ENCODE peak calls at places on chromosomes 3 and 15, in ten cellular contexts. O is choroid plexus epithelial cell; P is thyroid gland; J is gastrocnemius medialis; Y is aorta; I is lower lobe of right lung; C is effector memory CD4-positive, alpha-beta T cell; T is CD8-positive, alpha-beta T cell; S is esophagus squamous epithelium; D is endodermal cell. Z is an unnamed sample.

GRCh38 chr15:26537653-26538052 is 235.2 kb downstream of the GABRB3 start:
- DNase-seq in Y (no peak), T (no peak), S (no peak), C (no peak), D (no peak), I (no peak), P (no peak), O (no peak), J (no peak), Z (no peak)

GRCh38 chr3:138197545-138197944 is 10.4 kb downstream of the ARMC8 start:
- DNase-seq in C (no peak), I (no peak), D (no peak), O (no peak), S (no peak), J (no peak), P (no peak), T (no peak), Y (no peak), Z (no peak)

GRCh38 chr15:98778263-98778959 is 130.1 kb downstream of the IGF1R start:
- DNase-seq in I (no peak), J (no peak), O (no peak), D (no peak), P (peak), C (no peak), S (no peak), T (no peak), Y (no peak), Z (no peak)

GRCh38 chr3:129824926-129825541 is 68.5 kb downstream of the TMCC1 start:
- DNase-seq in Y (no peak), I (no peak), C (peak), J (peak), O (peak), P (peak), T (peak), S (no peak), D (peak), Z (peak)

GRCh38 chr15:96367436-96368200 is 37.1 kb downstream of the NR2F2 start:
- DNase-seq in S (no peak), I (no peak), C (no peak), O (no peak), T (no peak), D (peak), P (no peak), Y (peak), J (no peak), Z (no peak)

GRCh38 chr3:133928903-133929607 is 33.4 kb upstream of the RAB6B start:
- DNase-seq in P (no peak), T (no peak), Y (no peak), J (no peak), O (no peak), S (no peak), I (no peak), D (peak), C (no peak), Z (no peak)

GRCh38 chr15:68204776-68205557 is at the start of gene CALML4:
- DNase-seq in T (no peak), S (no peak), O (no peak), J (peak), D (no peak), I (peak), C (no peak), Y (peak), P (peak), Z (no peak)

GRCh38 chr3:193132923-193133463 is 108.0 kb upstream of the PLAAT1 start:
- DNase-seq in S (no peak), T (no peak), J (no peak), O (peak), P (no peak), Y (no peak), D (no peak), I (no peak), C (no peak), Z (no peak)

GRCh38 chr3:4332991-4333390 is 29.8 kb downstream of the SETMAR start:
- DNase-seq in J (no peak), P (no peak), Y (no peak), C (no peak), O (no peak), S (no peak), I (no peak), D (no peak), T (no peak), Z (no peak)

GRCh38 chr3:181694805-181695660 is 16.7 kb upstream of the SOX2 start:
- DNase-seq in T (no peak), D (peak), J (no peak), Y (peak), O (no peak), P (peak), C (no peak), I (peak), S (no peak), Z (no peak)

GRCh38 chr3:159174715-159175390 is 373.0 kb downstream of the MFSD1 start:
- DNase-seq in S (no peak), I (no peak), T (no peak), D (no peak), O (no peak), J (no peak), Y (no peak), C (no peak), P (no peak), Z (no peak)

GRCh38 chr3:34022147-34022546 is 223.7 kb downstream of the PDCD6IP start:
- DNase-seq in J (no peak), O (no peak), C (no peak), S (no peak), T (no peak), D (no peak), P (no peak), I (no peak), Y (no peak), Z (no peak)

GRCh38 chr3:186997061-186998054 is 67.0 kb downstream of the ST6GAL1 start:
- DNase-seq in I (no peak), S (no peak), J (no peak), O (peak), C (no peak), Y (no peak), D (no peak), P (no peak), T (peak), Z (no peak)

GRCh38 chr3:39052613-39053012 is 797 bp downstream of the WDR48 start:
- DNase-seq in I (no peak), D (no peak), T (no peak), J (no peak), P (no peak), S (no peak), C (no peak), Y (no peak), O (no peak), Z (no peak)

GRCh38 chr3:56590814-56591213 is 33.8 kb downstream of the CCDC66 start:
- DNase-seq in D (no peak), T (no peak), I (no peak), S (no peak), J (no peak), C (no peak), Y (no peak), P (no peak), O (peak), Z (no peak)

GRCh38 chr3:179321585-179322322 is 1.1 kb upstream of the ZNF639 start:
- DNase-seq in J (no peak), P (no peak), Y (no peak), O (peak), I (no peak), S (no peak), T (no peak), C (no peak), D (peak), Z (no peak)

GRCh38 chr3:2106438-2106837 is 7.8 kb downstream of the CNTN4 start:
- DNase-seq in C (no peak), S (no peak), I (no peak), T (no peak), D (no peak), Y (no peak), O (no peak), P (no peak), J (no peak), Z (no peak)

GRCh38 chr15:32657198-32657886 is 15.8 kb downstream of the SCG5 start:
- DNase-seq in O (peak), P (peak), Y (no peak), J (no peak), C (no peak), T (no peak), I (no peak), D (no peak), S (no peak), Z (no peak)

GRCh38 chr15:41989573-41990242 is 17.4 kb upstream of the EHD4 start:
- DNase-seq in T (peak), P (peak), D (peak), Y (peak), I (peak), S (peak), O (peak), J (peak), C (peak), Z (no peak)

GRCh38 chr3:87390318-87390717 is 113.9 kb upstream of the POU1F1 start:
- DNase-seq in T (no peak), O (no peak), C (no peak), J (no peak), I (no peak), P (no peak), D (no peak), Y (no peak), S (no peak), Z (no peak)

GRCh38 chr15:40105517-40106202 is 3.0 kb downstream of the BMF start:
- DNase-seq in P (no peak), Y (no peak), T (no peak), J (no peak), S (no peak), I (no peak), D (no peak), C (no peak), O (no peak), Z (no peak)
- H3K4me3 ChIP-seq in P (no peak), Y (no peak), T (no peak), J (no peak), S (no peak), I (peak), D (peak), C (no peak), O (no peak), Z (no peak)

GRCh38 chr15:53830707-53831386 is 71.4 kb upstream of the WDR72 start:
- DNase-seq in Y (no peak), I (no peak), P (no peak), C (no peak), O (no peak), D (peak), J (no peak), S (no peak), T (no peak), Z (no peak)
- H3K4me3 ChIP-seq in Y (no peak), I (no peak), P (no peak), C (no peak), O (no peak), D (peak), J (no peak), S (no peak), T (no peak), Z (no peak)

DNA sequence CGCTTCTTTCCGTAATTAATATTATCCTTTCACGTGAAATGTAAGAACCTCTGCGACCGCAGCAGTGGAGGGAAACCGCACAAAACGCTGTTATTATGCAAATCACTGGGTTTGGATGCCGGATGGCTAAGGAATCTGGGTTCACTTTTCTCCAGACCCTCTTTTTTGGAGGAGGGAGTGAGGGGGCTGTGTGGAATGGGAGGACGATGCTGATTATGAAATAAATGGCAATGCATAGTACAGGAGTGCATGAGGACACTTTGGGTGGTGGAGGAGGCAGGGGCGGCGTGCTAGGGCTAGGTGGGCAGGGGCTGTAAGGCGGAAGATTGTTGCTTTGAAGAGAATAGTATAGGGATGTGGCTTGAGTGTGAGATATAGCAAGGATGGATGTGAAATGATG is 1.8 kb downstream of the CADM2 start:
- DNase-seq in T (no peak), J (no peak), P (no peak), S (no peak), Y (no peak), O (no peak), D (peak), I (no peak), C (no peak), Z (no peak)
- H3K4me3 ChIP-seq in T (no peak), J (peak), P (no peak), S (no peak), Y (no peak), O (no peak), D (peak), I (no peak), C (no peak), Z (no peak)

GRCh38 chr3:115803661-115804060 is 180.4 kb downstream of the GAP43 start:
- DNase-seq in Y (no peak), I (no peak), D (no peak), J (no peak), S (no peak), O (no peak), C (no peak), T (no peak), P (no peak), Z (no peak)

GRCh38 chr3:115808239-115808638 is 184.9 kb downstream of the GAP43 start:
- DNase-seq in S (no peak), O (no peak), J (no peak), Y (no peak), I (no peak), T (no peak), D (no peak), C (no peak), P (no peak), Z (no peak)

GRCh38 chr3:115804200-115804599 is 180.9 kb downstream of the GAP43 start:
- DNase-seq in T (no peak), O (no peak), P (no peak), S (no peak), J (no peak), I (no peak), D (no peak), Y (no peak), C (no peak), Z (no peak)

GRCh38 chr3:115806501-115806900 is 183.2 kb downstream of the GAP43 start:
- DNase-seq in T (no peak), P (no peak), J (no peak), I (no peak), Y (no peak), D (no peak), C (no peak), S (no peak), O (peak), Z (no peak)

DNA sequence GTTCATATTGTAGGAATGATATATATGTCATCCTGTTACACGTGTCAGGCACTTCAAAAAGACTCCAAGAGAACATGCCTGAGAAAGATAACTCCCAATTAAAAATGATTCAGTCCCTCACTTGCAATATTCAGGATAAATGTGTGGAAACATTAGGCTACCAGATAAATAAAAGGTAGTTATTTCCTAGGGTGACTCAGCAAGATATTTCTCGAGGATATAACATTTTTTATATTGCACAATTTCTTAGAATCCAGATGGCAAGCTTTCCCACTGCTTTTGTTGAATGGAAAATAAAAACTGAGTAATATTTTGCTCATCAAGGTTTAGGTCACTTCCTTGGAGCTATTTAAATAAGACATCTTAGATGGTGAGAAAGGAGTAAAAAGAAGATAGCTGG is 181.4 kb downstream of the GAP43 start:
- DNase-seq in C (no peak), D (no peak), Y (no peak), S (no peak), I (no peak), J (no peak), T (no peak), P (no peak), O (peak), Z (no peak)
- H3K4me3 ChIP-seq in C (no peak), D (no peak), Y (no peak), S (no peak), I (no peak), J (no peak), T (no peak), P (no peak), O (no peak), Z (no peak)

GRCh38 chr15:36888018-36888992 is 212.0 kb downstream of the MEIS2 start:
- DNase-seq in I (no peak), S (no peak), T (no peak), O (no peak), Y (peak), C (no peak), J (no peak), D (peak), P (no peak), Z (no peak)
- H3K4me3 ChIP-seq in I (peak), S (peak), T (no peak), O (no peak), Y (no peak), C (no peak), J (no peak), D (no peak), P (no peak), Z (peak)

Z was measured in keratinocyte.